ENCODE peak calls at places on chromosomes 1 and 21, in five cellular contexts. L, D, F, I and E are unnamed samples.

GRCh38 chr1:117049857-117050256 is 10.3 kb upstream of the TTF2 start:
- DNase-seq in L (no peak), D (no peak), F (no peak), I (no peak), E (no peak)

GRCh38 chr1:53593758-53594380 is 134.7 kb downstream of the DMRTB1 start:
- DNase-seq in L (no peak), D (no peak), F (no peak), I (no peak), E (no peak)

GRCh38 chr1:221415626-221416025 is 326.3 kb downstream of the DUSP10 start:
- DNase-seq in L (peak; percentile 49), D (no peak), F (no peak), I (no peak), E (no peak)

GRCh38 chr1:222792744-222793143 is 22.1 kb upstream of the DISP1 start:
- DNase-seq in L (no peak), D (peak; percentile 42), F (peak; percentile 65), I (no peak), E (peak; percentile 18)

GRCh38 chr21:18950045-18950740 is 546.6 kb upstream of the TMPRSS15 start:
- DNase-seq in L (no peak), D (no peak), F (no peak), I (no peak), E (no peak)

GRCh38 chr1:16073490-16074104 is at the start of gene FAM131C:
- DNase-seq in L (no peak), D (no peak), F (no peak), I (no peak), E (no peak)

GRCh38 chr1:150194381-150195031 is 41.4 kb downstream of the ANP32E start:
- DNase-seq in L (no peak), D (no peak), F (peak; percentile 60), I (peak; percentile 76), E (peak; percentile 67)

GRCh38 chr1:28954126-28954525 is 39.8 kb downstream of the EPB41 start:
- DNase-seq in L (no peak), D (no peak), F (peak; percentile 14), I (no peak), E (no peak)

GRCh38 chr1:230828421-230828820 is 39.9 kb downstream of the C1orf198 start:
- DNase-seq in L (no peak), D (no peak), F (no peak), I (no peak), E (no peak)

GRCh38 chr1:42379794-42380616 is 587 bp upstream of the RIMKLA start:
- DNase-seq in L (peak; percentile 34), D (peak; percentile 32), F (peak; percentile 34), I (peak; percentile 18), E (peak; percentile 14)

GRCh38 chr1:3772027-3772714 is 378 bp upstream of the SMIM1 start:
- DNase-seq in L (peak; percentile 58), D (peak; percentile 35), F (peak; percentile 46), I (peak; percentile 49), E (peak; percentile 54)

GRCh38 chr1:230215049-230215448 is 148.0 kb downstream of the GALNT2 start:
- DNase-seq in L (no peak), D (peak; percentile 83), F (peak; percentile 90), I (peak; percentile 39), E (peak; percentile 43)

GRCh38 chr1:167749741-167750140 is 28.0 kb downstream of the MPZL1 start:
- DNase-seq in L (no peak), D (no peak), F (no peak), I (no peak), E (no peak)

GRCh38 chr1:159980076-159980475 is 26.0 kb upstream of the SLAMF9 start:
- DNase-seq in L (no peak), D (no peak), F (no peak), I (no peak), E (no peak)

GRCh38 chr21:15229390-15229789 is 164.6 kb upstream of the NRIP1 start:
- DNase-seq in L (no peak), D (no peak), F (no peak), I (peak; percentile 32), E (no peak)

GRCh38 chr1:205016075-205016474 is 26.9 kb upstream of the CNTN2 start:
- DNase-seq in L (no peak), D (no peak), F (no peak), I (no peak), E (no peak)

GRCh38 chr1:231059566-231060193 is 19.6 kb upstream of the FAM89A start:
- DNase-seq in L (peak; percentile 45), D (no peak), F (peak; percentile 28), I (peak; percentile 41), E (no peak)

GRCh38 chr1:116335847-116336246 is 37.2 kb upstream of the ATP1A1 start:
- DNase-seq in L (no peak), D (no peak), F (no peak), I (no peak), E (no peak)

GRCh38 chr1:154697710-154698109 is 89.7 kb upstream of the ADAR start:
- DNase-seq in L (peak; percentile 85), D (peak; percentile 35), F (peak; percentile 35), I (peak; percentile 22), E (no peak)

GRCh38 chr1:9473032-9473792 is 66.1 kb upstream of the SLC25A33 start:
- DNase-seq in L (peak; percentile 91), D (peak; percentile 93), F (peak; percentile 96), I (peak; percentile 93), E (peak; percentile 88)

GRCh38 chr1:37147397-37147831 is 113.1 kb upstream of the GRIK3 start:
- DNase-seq in L (no peak), D (no peak), F (no peak), I (no peak), E (no peak)

GRCh38 chr1:42815938-42816599 is 853 bp upstream of the ERMAP start:
- DNase-seq in L (peak; percentile 28), D (peak; percentile 14), F (peak; percentile 15), I (no peak), E (no peak)

GRCh38 chr1:41510531-41511238 is 26.2 kb upstream of the EDN2 start:
- DNase-seq in L (no peak), D (no peak), F (no peak), I (no peak), E (no peak)

GRCh38 chr21:26850116-26850643 is 5.0 kb upstream of the ADAMTS1 start:
- DNase-seq in L (peak; percentile 68), D (peak; percentile 63), F (peak; percentile 79), I (peak; percentile 7), E (peak; percentile 50)

GRCh38 chr1:50427086-50427817 is 4.0 kb upstream of the DMRTA2 start:
- DNase-seq in L (no peak), D (no peak), F (no peak), I (no peak), E (no peak)

GRCh38 chr1:70718086-70718630 is 307.1 kb downstream of the CTH start:
- DNase-seq in L (no peak), D (no peak), F (peak; percentile 81), I (no peak), E (peak; percentile 61)

DNA sequence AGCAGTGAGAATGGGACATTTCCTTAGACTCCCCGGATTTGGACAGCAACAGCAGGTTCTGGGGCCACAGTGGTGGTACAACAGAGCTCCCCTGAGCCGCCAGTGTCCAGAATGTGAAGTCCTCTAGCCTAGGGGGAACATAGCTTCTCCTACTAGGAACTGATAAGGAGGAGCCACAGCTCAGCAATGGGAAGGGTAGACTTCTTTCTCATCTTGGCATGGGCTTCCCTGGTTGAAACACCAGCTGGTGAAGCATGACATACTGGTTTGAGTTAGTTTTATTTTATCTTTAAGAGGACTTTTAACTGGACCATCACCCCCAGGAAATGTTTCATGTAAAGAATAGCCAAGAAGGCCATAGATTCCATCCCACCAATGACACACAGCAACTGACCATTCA is 68.4 kb downstream of the KCNJ15 start:
- DNase-seq in L (no peak), D (peak; percentile 35), F (no peak), I (no peak), E (no peak)
- TF ChIP-seq CTCF in L (no peak), D (no peak), F (no peak), I (no peak), E (no peak)

DNA sequence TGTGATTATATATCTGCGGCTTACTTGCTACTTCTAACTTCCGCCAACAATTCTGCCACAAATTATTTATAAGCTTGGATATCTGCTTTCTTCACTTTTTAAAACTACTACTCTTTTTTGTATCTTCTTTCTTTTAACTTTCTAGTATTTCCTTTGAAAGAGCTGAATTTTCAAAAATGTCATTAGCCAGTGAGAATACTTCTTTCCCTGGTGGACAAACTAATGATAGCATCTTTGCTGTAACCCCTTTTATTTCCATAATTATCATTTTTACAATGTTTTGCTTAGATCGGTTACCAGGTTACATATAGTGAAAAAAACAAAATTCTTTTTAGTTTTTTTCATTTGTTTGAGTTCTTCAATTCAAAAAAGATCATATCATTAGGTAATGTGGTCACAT is 355.9 kb upstream of the ADGRL4 start:
- DNase-seq in L (no peak), D (no peak), F (no peak), I (no peak), E (no peak)
- TF ChIP-seq CTCF in L (no peak), D (peak; percentile 7), F (peak; percentile 20), I (no peak), E (peak; percentile 14)

GRCh38 chr1:203878422-203878821 is 17.0 kb downstream of the SNRPE start:
- DNase-seq in L (no peak), D (no peak), F (no peak), I (no peak), E (no peak)
- TF ChIP-seq CTCF in L (no peak), D (no peak), F (no peak), I (no peak), E (no peak)

DNA sequence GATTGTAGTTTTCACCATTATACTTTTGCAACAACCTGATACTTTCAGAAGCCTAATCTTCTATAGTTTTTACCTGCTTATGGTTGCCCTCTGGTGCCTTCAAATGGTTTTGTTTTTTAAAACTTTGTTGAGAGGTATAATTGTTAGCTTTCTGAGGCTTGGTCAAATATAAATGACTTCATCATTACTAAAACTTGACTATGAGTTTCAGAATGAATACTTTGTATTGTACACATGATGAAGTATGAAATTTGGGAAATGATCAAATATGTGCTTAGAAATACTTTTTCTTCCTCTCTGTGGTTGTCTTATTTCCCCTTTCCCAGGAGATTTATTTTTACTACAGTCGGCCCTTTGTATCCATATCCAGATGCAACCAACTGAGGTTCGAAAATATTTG is 151.8 kb upstream of the B3GALT2 start:
- DNase-seq in L (peak; percentile 54), D (peak; percentile 39), F (peak; percentile 61), I (peak; percentile 52), E (peak; percentile 73)
- TF ChIP-seq CTCF in L (no peak), D (no peak), F (peak; percentile 26), I (peak; percentile 3), E (peak; percentile 45)

DNA sequence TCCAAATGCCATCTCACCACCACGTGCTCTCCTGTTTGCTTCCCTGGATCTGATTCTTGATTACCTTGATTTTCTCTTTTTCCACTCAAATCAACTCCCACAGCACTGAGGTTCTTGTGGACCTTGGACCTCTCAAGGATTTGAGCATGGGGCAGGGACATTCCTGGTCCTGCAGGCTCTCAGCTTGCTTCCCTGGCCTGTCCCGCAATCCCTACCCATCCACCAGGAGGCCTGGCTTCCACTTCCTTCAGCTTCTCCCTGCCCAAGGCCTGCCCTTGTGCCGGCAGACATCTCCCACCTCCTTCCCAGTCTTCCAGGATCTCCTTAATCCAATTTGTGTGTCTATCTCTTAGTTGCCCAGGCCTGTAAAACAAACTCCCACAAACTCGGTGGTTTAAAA is 21.6 kb downstream of the PLA2G2A start:
- DNase-seq in L (no peak), D (no peak), F (no peak), I (no peak), E (no peak)
- TF ChIP-seq CTCF in L (peak; percentile 8), D (peak; percentile 6), F (no peak), I (no peak), E (no peak)